ENCODE peak calls at places on chromosomes 5 and 9, in ten cellular contexts. M is cardiac muscle cell, T is RWPE1, E is AG04450, X is lung, Z is GM12865, W is WTC11, J is adrenal gland, V is BJ, Y is mesothelial cell of epicardium. H is an unnamed sample.

GRCh38 chr5:115168829-115169391 is 798 bp downstream of the TRIM36 start:
- DNase-seq in V (no peak), E (no peak), Y (no peak), J (no peak), Z (peak), X (no peak), T (no peak), M (no peak), W (peak), H (peak)

GRCh38 chr5:177546262-177546741 is 8.1 kb downstream of the FAM193B start:
- DNase-seq in Z (no peak), M (peak), W (no peak), E (peak), X (peak), Y (no peak), J (peak), V (peak), T (peak), H (no peak)

GRCh38 chr5:54302267-54302687 is 8.1 kb downstream of the ARL15 start:
- DNase-seq in V (no peak), Z (no peak), E (no peak), X (no peak), J (peak), T (no peak), M (peak), Y (no peak), W (no peak), H (no peak)

GRCh38 chr5:74555991-74556390 is 84.5 kb downstream of the ENC1 start:
- DNase-seq in Y (no peak), T (no peak), Z (no peak), V (no peak), E (no peak), M (no peak), J (no peak), W (no peak), X (no peak), H (no peak)

GRCh38 chr5:112573441-112573840 is 154.4 kb upstream of the EPB41L4A start:
- DNase-seq in Y (no peak), Z (no peak), V (no peak), M (no peak), E (no peak), W (no peak), T (no peak), X (no peak), J (no peak), H (no peak)

GRCh38 chr9:16726718-16727451 is 143.6 kb downstream of the BNC2 start:
- DNase-seq in V (no peak), T (peak), W (peak), Z (no peak), J (peak), Y (peak), E (peak), X (peak), M (peak), H (peak)

GRCh38 chr9:129886226-129887174 is 51.2 kb downstream of the USP20 start:
- DNase-seq in T (no peak), E (no peak), V (no peak), W (no peak), M (peak), Z (peak), J (no peak), Y (no peak), X (no peak), H (no peak)

GRCh38 chr5:1772634-1773033 is 27.0 kb downstream of the MRPL36 start:
- DNase-seq in T (peak), X (no peak), Y (no peak), V (no peak), Z (peak), J (no peak), W (no peak), E (peak), M (peak), H (no peak)

GRCh38 chr5:173790836-173791546 is 97.2 kb upstream of the CPEB4 start:
- DNase-seq in Z (no peak), W (no peak), V (no peak), X (no peak), Y (no peak), M (no peak), E (no peak), T (no peak), J (no peak), H (no peak)

GRCh38 chr9:86494644-86495081 is 140.5 kb upstream of the TUT7 start:
- DNase-seq in V (no peak), Y (no peak), M (peak), X (no peak), Z (no peak), T (peak), J (no peak), W (no peak), E (no peak), H (no peak)

GRCh38 chr9:2126331-2126789 is 111.2 kb downstream of the SMARCA2 start:
- DNase-seq in E (no peak), M (peak), V (no peak), X (no peak), T (no peak), Z (no peak), J (peak), W (no peak), Y (no peak), H (no peak)

GRCh38 chr5:133523013-133523658 is 89.2 kb downstream of the FSTL4 start:
- DNase-seq in M (no peak), J (no peak), W (no peak), V (no peak), X (no peak), T (no peak), E (no peak), Z (no peak), Y (no peak), H (no peak)

GRCh38 chr5:153629027-153629426 is 138.6 kb downstream of the GRIA1 start:
- DNase-seq in Y (no peak), T (peak), X (peak), W (peak), J (peak), E (peak), M (peak), Z (no peak), V (peak), H (peak)

GRCh38 chr5:56513141-56513540 is 280.0 kb upstream of the ANKRD55 start:
- DNase-seq in W (no peak), X (no peak), M (no peak), J (no peak), V (no peak), Z (no peak), T (no peak), E (no peak), Y (no peak), H (no peak)
- TF ChIP-seq CTCF in W (no peak), X (no peak), M (no peak), J (no peak), V (no peak), Z (no peak), T (no peak), E (no peak), Y (no peak), H (no peak)

GRCh38 chr5:5882706-5883105 is 460.2 kb downstream of the ICE1 start:
- DNase-seq in V (no peak), M (no peak), W (no peak), Y (no peak), T (no peak), J (no peak), E (no peak), Z (no peak), X (no peak), H (no peak)

GRCh38 chr5:5883116-5883515 is 460.6 kb downstream of the ICE1 start:
- DNase-seq in E (no peak), T (no peak), Z (no peak), Y (no peak), J (no peak), X (no peak), W (no peak), M (no peak), V (no peak), H (no peak)

GRCh38 chr5:5880364-5880763 is 457.9 kb downstream of the ICE1 start:
- DNase-seq in M (no peak), V (no peak), E (no peak), T (no peak), X (no peak), Z (no peak), Y (no peak), J (no peak), W (no peak), H (no peak)

GRCh38 chr5:5883562-5883961 is 461.1 kb downstream of the ICE1 start:
- DNase-seq in V (no peak), T (no peak), X (no peak), E (no peak), Y (no peak), Z (no peak), J (no peak), W (no peak), M (no peak), H (no peak)

GRCh38 chr5:5881294-5881693 is 458.8 kb downstream of the ICE1 start:
- DNase-seq in W (peak), J (no peak), E (no peak), M (no peak), Z (peak), V (no peak), Y (no peak), X (no peak), T (no peak), H (peak)
- TF ChIP-seq CTCF in W (no peak), J (no peak), E (no peak), M (no peak), Z (peak), V (no peak), Y (no peak), X (no peak), T (no peak), H (no peak)

DNA sequence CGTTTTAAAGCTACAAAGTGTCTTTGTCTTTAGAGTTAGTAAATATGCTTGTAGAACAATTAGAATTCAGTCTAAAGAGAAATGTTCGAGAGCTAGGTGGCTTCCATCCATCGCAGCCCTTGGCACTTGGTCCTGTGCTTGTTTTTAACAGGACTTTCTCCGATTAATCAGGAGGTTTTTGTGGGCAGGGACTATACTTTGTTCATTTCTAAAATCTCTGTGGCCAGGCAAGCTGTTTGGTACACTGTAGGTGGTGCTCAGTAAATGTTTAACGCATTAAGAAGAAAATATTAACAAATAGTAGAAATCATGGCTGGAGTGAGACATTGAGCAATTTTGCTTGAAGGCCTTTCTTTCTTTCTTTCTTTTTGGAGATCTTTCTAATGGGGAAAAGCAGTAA is 20.8 kb downstream of the AGXT2 start:
- DNase-seq in Y (no peak), V (no peak), T (no peak), J (no peak), X (no peak), M (no peak), Z (no peak), W (no peak), E (no peak), H (no peak)
- TF ChIP-seq CTCF in Y (no peak), V (no peak), T (no peak), J (no peak), X (no peak), M (no peak), Z (no peak), W (no peak), E (no peak), H (no peak)

DNA sequence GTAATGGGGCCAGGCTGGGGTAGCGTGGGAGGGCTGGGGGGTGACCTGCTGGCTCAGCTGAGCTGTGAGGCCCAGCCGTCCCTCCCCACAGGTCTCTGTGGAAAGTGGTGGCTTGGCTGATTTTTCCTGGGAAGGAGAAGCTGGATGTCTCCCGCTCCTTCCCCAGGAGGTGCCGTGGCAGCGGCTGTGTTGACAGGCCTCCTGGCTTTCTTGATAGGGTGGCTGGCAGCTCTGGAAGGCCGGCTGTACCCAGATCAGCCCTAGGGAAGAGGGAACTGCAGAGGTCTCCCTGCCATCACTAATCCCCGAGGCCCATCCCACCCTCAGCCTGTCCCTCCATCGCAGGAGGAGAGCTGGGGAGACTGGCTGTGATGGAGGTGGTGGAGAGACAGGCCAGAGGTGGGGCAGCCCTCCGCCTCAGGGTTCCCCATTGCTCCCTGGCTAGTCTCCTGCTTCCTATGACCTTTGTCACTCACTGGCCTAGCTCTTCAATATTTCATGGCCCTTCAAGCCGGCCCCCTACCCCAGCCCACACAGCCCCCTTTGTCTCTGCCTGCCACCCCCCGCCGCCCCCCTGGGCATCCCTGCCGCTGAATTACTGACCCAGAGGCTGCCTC is 6.8 kb downstream of the CXXC5 start:
- DNase-seq in E (no peak), X (no peak), J (no peak), W (no peak), Y (no peak), V (no peak), M (no peak), Z (no peak), T (no peak), H (no peak)
- TF ChIP-seq CTCF in E (no peak), X (no peak), J (no peak), W (no peak), Y (no peak), V (no peak), M (no peak), Z (no peak), T (no peak), H (no peak)

DNA sequence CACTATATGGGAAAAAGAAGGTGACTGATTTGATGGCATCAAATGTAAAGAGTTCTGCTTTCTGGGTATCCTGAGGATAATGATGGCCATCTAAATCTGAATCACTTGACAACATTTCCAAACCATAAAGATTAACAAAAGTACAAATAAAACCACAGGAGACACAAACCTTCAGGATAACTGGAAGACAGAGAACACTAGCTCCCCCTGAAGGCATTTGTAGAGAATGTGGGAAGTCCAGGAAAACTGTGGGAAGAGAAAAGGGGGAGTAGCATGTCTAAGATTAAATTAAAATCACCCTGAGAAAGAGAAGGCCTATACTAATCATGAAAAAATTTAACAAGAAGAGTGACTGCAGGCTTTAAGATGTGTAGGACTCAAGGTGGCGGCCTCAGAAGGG is 116.2 kb downstream of the PRELID2 start:
- DNase-seq in E (peak), T (peak), M (peak), V (peak), W (no peak), X (no peak), J (no peak), Z (no peak), Y (no peak), H (no peak)
- TF ChIP-seq CTCF in E (peak), T (no peak), M (peak), V (peak), W (no peak), X (no peak), J (no peak), Z (no peak), Y (no peak), H (no peak)

DNA sequence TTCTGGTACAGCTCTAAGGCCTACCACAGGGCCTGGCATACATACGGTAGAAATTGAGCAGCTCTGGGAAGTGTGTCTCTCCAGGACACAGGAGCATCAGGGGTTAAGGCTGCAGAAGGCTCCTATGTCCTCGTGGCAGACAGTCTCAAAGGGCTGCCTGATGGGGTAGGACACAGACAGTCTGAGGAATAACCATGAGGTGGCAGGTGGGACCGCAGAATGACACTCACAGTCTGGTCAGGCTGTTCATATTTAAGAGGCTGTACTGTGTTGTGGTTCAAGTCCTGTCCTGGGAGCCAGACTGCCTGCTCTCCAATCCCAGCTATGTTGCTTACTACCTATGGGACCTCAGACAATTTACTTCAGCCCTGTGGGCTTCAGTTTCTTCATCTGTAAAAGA is 217.1 kb downstream of the TRIM32 start:
- DNase-seq in T (no peak), E (no peak), J (no peak), V (no peak), Z (peak), W (no peak), M (no peak), X (no peak), Y (no peak), H (no peak)
- TF ChIP-seq CTCF in T (no peak), E (no peak), J (no peak), V (no peak), Z (no peak), W (no peak), M (no peak), X (no peak), Y (no peak), H (no peak)

GRCh38 chr5:150302301-150303069 is at the start of gene ARSI:
- DNase-seq in X (no peak), E (peak), Z (no peak), M (peak), V (no peak), W (peak), Y (peak), J (no peak), T (peak), H (peak)
- TF ChIP-seq CTCF in X (no peak), E (peak), Z (no peak), M (peak), V (peak), W (no peak), Y (no peak), J (no peak), T (no peak), H (peak)

H was measured in endothelial cell.